ENCODE peak calls at places on chromosomes 5 and 9, in four cellular contexts. Z is HepG2, O is H1, P is GM12878. Y is an unnamed sample. For H3K4me1, the result is how much of the 10 kb centered on the place peaks cover.

GRCh38 chr5:142636698-142637324 is 49.1 kb downstream of the FGF1 start:
- DNase-seq in O (no peak), P (no peak), Z (no peak), Y (no peak)

GRCh38 chr5:57532513-57533497 is 50.2 kb upstream of the ACTBL2 start:
- DNase-seq in P (no peak), Z (no peak), O (no peak), Y (no peak)

GRCh38 chr5:158120760-158121159 is 261.8 kb upstream of the CLINT1 start:
- DNase-seq in P (no peak), Z (no peak), O (no peak), Y (no peak)

GRCh38 chr5:54632131-54632551 is 114.6 kb downstream of the SNX18 start:
- DNase-seq in Z (no peak), O (no peak), P (no peak), Y (no peak)

GRCh38 chr9:101437806-101438232 is 2.2 kb upstream of the ALDOB start:
- DNase-seq in O (no peak), Z (peak), P (no peak), Y (no peak)

GRCh38 chr5:68180286-68181038 is 35.1 kb upstream of the PIK3R1 start:
- DNase-seq in Z (no peak), P (no peak), O (no peak), Y (no peak)

GRCh38 chr5:57094753-57095683 is 78.8 kb upstream of the GPBP1 start:
- DNase-seq in O (peak), P (no peak), Z (peak), Y (no peak)

GRCh38 chr5:181185560-181185959 is 19.4 kb downstream of the TRIM7 start:
- DNase-seq in Z (no peak), O (no peak), P (no peak), Y (no peak)

GRCh38 chr9:19200234-19200633 is 30.3 kb upstream of the DENND4C start:
- DNase-seq in Z (no peak), O (no peak), P (no peak), Y (no peak)

GRCh38 chr5:150058480-150059126 is 27.8 kb downstream of the CSF1R start:
- DNase-seq in P (no peak), Z (no peak), O (no peak), Y (no peak)

GRCh38 chr5:1522601-1523479 is 920 bp downstream of the LPCAT1 start:
- DNase-seq in P (no peak), O (no peak), Z (no peak), Y (no peak)

GRCh38 chr5:138148811-138149210 is 9.6 kb upstream of the NME5 start:
- DNase-seq in O (no peak), Z (no peak), P (no peak), Y (no peak)

GRCh38 chr5:116864838-116865190 is 290.2 kb upstream of the SEMA6A start:
- DNase-seq in P (no peak), Z (no peak), O (no peak), Y (peak)

GRCh38 chr5:170631471-170632195 is 127.8 kb downstream of the KCNIP1 start:
- DNase-seq in P (no peak), Z (peak), O (no peak), Y (no peak)

GRCh38 chr5:71957431-71957934 is 149.8 kb upstream of the MAP1B start:
- DNase-seq in O (no peak), P (no peak), Z (no peak), Y (no peak)

GRCh38 chr5:104273725-104274124 is 711.1 kb upstream of the NUDT12 start:
- DNase-seq in O (no peak), P (no peak), Z (no peak), Y (no peak)

GRCh38 chr5:138491669-138492551 is 26.6 kb downstream of the EGR1 start:
- DNase-seq in P (peak), Z (peak), O (no peak), Y (no peak)

GRCh38 chr5:151033217-151033934 is 13.0 kb downstream of the GPX3 start:
- DNase-seq in Z (no peak), P (no peak), O (no peak), Y (no peak)

GRCh38 chr9:17134843-17135577 is at the start of gene CNTLN:
- DNase-seq in P (no peak), O (peak), Z (peak), Y (peak)

GRCh38 chr5:132260714-132261615 is 3.5 kb downstream of the PDLIM4 start:
- DNase-seq in Z (no peak), P (peak), O (no peak), Y (no peak)

GRCh38 chr9:105834404-105834803 is 140.1 kb downstream of the TMEM38B start:
- DNase-seq in P (no peak), Z (no peak), O (no peak), Y (no peak)

GRCh38 chr5:55211184-55211874 is 15.8 kb downstream of the MCIDAS start:
- DNase-seq in O (no peak), Z (no peak), P (no peak), Y (no peak)

GRCh38 chr5:108747111-108748009 is at the start of gene FER:
- DNase-seq in P (peak), O (no peak), Z (peak), Y (no peak)

GRCh38 chr5:1140188-1140817 is 28.4 kb upstream of the SLC12A7 start:
- DNase-seq in P (no peak), O (peak), Z (peak), Y (peak)

GRCh38 chr9:129885018-129885669 is 49.9 kb downstream of the USP20 start:
- DNase-seq in O (no peak), P (peak), Z (peak), Y (no peak)

GRCh38 chr9:132880311-132880661 is 1.6 kb downstream of the SPACA9 start:
- DNase-seq in P (no peak), O (no peak), Z (no peak), Y (no peak)

GRCh38 chr9:93012998-93013855 is 45.3 kb upstream of the SUSD3 start:
- DNase-seq in P (no peak), O (no peak), Z (no peak), Y (no peak)

GRCh38 chr5:174154559-174154958 is 109.1 kb downstream of the NSG2 start:
- DNase-seq in Z (no peak), O (no peak), P (no peak), Y (no peak)

GRCh38 chr9:130198501-130199179 is 26.4 kb downstream of the NCS1 start:
- DNase-seq in P (no peak), Z (no peak), O (no peak), Y (no peak)

GRCh38 chr9:70159630-70160029 is 99.1 kb upstream of the SMC5 start:
- DNase-seq in O (no peak), P (no peak), Z (no peak), Y (no peak)

GRCh38 chr5:5788793-5789192 is 366.3 kb downstream of the ICE1 start:
- DNase-seq in P (no peak), O (no peak), Z (no peak), Y (no peak)

GRCh38 chr5:41334758-41335157 is 121.4 kb upstream of the C6 start:
- DNase-seq in O (peak), P (no peak), Z (no peak), Y (no peak)

GRCh38 chr5:141883184-141883947 is 5.2 kb upstream of the PCDH1 start:
- DNase-seq in O (no peak), Z (no peak), P (no peak), Y (peak)

GRCh38 chr5:134236208-134236761 is 10.4 kb upstream of the PPP2CA start:
- DNase-seq in P (no peak), O (no peak), Z (no peak), Y (no peak)

GRCh38 chr5:112419596-112420110 is 576 bp upstream of the EPB41L4A start:
- DNase-seq in P (no peak), Z (no peak), O (no peak), Y (no peak)

GRCh38 chr5:140996055-140996454 is 29.8 kb downstream of the PCDHAC2 start:
- DNase-seq in O (no peak), Z (no peak), P (no peak), Y (no peak)

GRCh38 chr9:1994180-1994579 is 21.0 kb upstream of the SMARCA2 start:
- DNase-seq in O (no peak), P (no peak), Z (no peak), Y (no peak)

GRCh38 chr9:91896513-91897121 is 53.4 kb downstream of the ROR2 start:
- DNase-seq in Z (no peak), O (no peak), P (no peak), Y (no peak)
- H3K4me1 ChIP-seq in Z (under half), O (under half), P (under half), Y (under half)

GRCh38 chr9:86908261-86908660 is 39.0 kb downstream of the GAS1 start:
- DNase-seq in P (no peak), Z (no peak), O (no peak), Y (no peak)
- TF ChIP-seq ZNF274 in P (no peak), Z (no peak), O (no peak), Y (no peak)

GRCh38 chr9:116174347-116174746 is 20.8 kb downstream of the PAPPA start:
- DNase-seq in O (no peak), P (no peak), Z (peak), Y (no peak)
- TF ChIP-seq SUZ12 in O (no peak), P (no peak), Z (no peak), Y (no peak)

DNA sequence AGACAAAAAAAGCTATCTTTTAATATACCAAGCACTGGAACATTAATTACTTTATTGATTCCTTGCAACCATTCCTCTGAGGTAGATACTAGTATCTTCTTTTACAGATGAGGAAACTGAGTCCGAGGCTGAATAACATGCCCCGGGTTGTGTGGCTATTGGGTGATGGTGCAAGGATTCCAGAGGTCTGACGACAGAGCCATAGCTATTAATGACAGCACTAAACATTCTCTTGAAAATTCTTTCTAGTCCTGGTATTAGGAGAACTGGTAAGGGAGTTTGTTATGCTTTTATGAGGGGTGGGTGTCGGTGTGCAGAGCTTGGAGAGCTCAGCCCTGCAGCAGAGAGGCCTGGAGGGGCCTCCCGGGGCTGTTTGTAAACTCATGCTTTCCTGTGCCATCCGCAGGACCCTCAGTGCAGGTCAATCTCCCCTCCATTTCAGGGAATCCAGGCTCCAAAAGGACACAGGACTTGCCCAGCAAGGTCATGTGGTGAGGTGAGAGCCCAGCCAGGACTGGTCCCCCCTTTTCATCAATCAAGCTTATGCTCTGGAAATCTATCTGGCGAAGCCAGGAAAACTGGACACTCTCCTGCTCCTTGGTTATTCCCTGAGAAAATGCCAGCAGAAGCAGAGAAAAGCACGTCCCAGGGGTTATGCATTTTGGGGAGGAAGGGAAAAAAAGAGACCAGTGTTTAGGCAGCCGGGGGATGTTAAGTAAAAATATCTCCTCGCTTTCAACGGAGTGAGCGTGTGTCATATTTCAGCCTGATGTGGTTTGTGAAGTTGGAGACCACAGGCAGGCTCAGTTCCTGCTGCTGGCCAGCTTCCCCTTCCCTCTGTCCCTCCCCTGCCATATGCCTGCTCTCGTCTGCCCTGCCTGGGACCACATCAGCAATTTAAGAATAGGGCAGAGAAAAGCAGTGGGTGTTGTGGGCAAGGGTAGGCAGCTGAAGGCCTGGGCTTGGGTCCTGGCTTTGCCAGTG is 3.7 kb downstream of the GSN start:
- DNase-seq in Z (no peak), P (no peak), O (no peak), Y (no peak)
- H3K4me1 ChIP-seq in Z (under half), P (under half), O (under half), Y (under half)

DNA sequence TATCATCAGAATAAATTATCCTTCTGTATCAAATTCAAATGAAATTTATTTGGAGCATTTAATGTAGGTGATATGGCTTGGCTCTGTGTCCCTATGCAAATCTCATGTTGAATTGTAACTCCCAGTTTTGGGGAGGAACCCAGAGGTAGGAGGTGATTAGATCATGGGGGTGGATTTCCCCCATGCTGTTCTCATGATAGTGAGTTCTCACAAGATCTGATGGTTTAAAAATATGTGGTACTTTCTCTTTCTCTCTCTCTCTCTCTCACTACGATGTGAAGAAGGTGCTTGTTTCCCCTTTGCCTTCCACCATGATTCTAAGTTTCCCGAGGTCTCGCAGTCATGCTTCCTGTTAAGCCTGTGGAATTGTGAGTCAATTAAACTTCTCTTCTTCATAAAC is 678.4 kb upstream of the RGMB start:
- DNase-seq in P (no peak), O (no peak), Z (no peak), Y (no peak)
- TF ChIP-seq ZNF274 in P (no peak), O (no peak), Z (no peak), Y (no peak)

GRCh38 chr5:23084815-23085214 is 231.7 kb upstream of the CDH12 start:
- DNase-seq in O (no peak), Z (no peak), P (no peak), Y (no peak)
- TF ChIP-seq SUZ12 in O (no peak), Z (no peak), P (no peak), Y (no peak)

GRCh38 chr9:71758785-71759184 is 9.5 kb downstream of the CEMIP2 start:
- DNase-seq in P (no peak), Z (peak), O (no peak), Y (no peak)
- H3K4me1 ChIP-seq in P (under half), Z (half or more), O (under half), Y (under half)

GRCh38 chr5:9058666-9059065 is 487.2 kb downstream of the SEMA5A start:
- DNase-seq in O (no peak), Z (no peak), P (no peak), Y (no peak)

GRCh38 chr5:9063615-9064245 is 482.1 kb downstream of the SEMA5A start:
- DNase-seq in O (no peak), Z (no peak), P (no peak), Y (no peak)

GRCh38 chr5:9059920-9060691 is 485.8 kb downstream of the SEMA5A start:
- DNase-seq in P (no peak), Z (no peak), O (peak), Y (no peak)

GRCh38 chr5:9066349-9066748 is 479.5 kb downstream of the SEMA5A start:
- DNase-seq in O (no peak), P (no peak), Z (no peak), Y (no peak)

GRCh38 chr5:9062873-9063272 is 483.0 kb downstream of the SEMA5A start:
- DNase-seq in O (no peak), P (peak), Z (no peak), Y (no peak)
- TF ChIP-seq ZNF274 in O (no peak), P (no peak), Z (no peak), Y (no peak)

GRCh38 chr9:124257070-124257864 is 482 bp upstream of the NEK6 start:
- DNase-seq in Z (no peak), P (no peak), O (no peak), Y (no peak)

GRCh38 chr9:124260769-124261603 is 3.2 kb downstream of the NEK6 start:
- DNase-seq in P (no peak), Z (peak), O (no peak), Y (no peak)

GRCh38 chr9:124258765-124259272 is 1.1 kb downstream of the NEK6 start:
- DNase-seq in Z (peak), P (no peak), O (no peak), Y (no peak)

GRCh38 chr9:124257865-124258764 is at the start of gene NEK6:
- DNase-seq in O (no peak), P (no peak), Z (no peak), Y (no peak)

GRCh38 chr9:124259273-124260078 is 1.7 kb downstream of the NEK6 start:
- DNase-seq in Z (peak), P (no peak), O (no peak), Y (no peak)
- TF ChIP-seq SUZ12 in Z (no peak), P (no peak), O (no peak), Y (no peak)

DNA sequence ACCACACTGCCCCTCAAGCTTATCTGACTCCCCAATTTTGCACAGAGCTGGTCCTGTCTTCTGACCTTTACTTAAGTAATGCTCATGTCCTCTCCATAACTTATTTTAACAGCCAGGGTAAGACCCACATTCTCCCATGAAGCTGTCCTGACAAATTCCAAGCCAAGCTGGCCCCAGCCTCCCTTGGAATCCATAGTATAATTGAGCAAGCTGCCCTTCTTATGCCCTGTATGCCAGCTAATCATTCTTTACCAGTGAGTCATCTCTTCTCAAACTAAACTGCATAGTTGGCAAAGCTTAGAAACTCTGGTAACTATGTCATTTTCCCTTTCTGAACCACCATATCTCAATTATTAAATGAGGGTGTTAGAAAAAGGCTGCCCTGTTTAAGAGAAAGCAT is 92.4 kb downstream of the NFIB start:
- DNase-seq in O (no peak), P (no peak), Z (peak), Y (no peak)
- H3K4me1 ChIP-seq in O (under half), P (under half), Z (under half), Y (under half)

Y was measured in NT2/D1.